ENCODE peak calls at places on chromosomes 13 and 19, in four cellular contexts. One of them, this sample, is unnamed.

GRCh38 chr13:78603240-78603947 is at the start of gene POU4F1:
- DNase-seq in NCI-H2107: peak
- DNase-seq in HS-27A: no peak
- DNase-seq in glutamatergic neuron: peak
- DNase-seq in this sample: peak

GRCh38 chr13:77980592-77980991 is 62.0 kb upstream of the EDNRB start:
- DNase-seq in NCI-H2107: no peak
- DNase-seq in HS-27A: no peak
- DNase-seq in glutamatergic neuron: no peak
- DNase-seq in this sample: no peak

GRCh38 chr13:45298206-45298505 is 42.8 kb downstream of the TPT1 start:
- DNase-seq in NCI-H2107: no peak
- DNase-seq in HS-27A: no peak
- DNase-seq in glutamatergic neuron: no peak
- DNase-seq in this sample: no peak

GRCh38 chr19:38805180-38805579 is 7.6 kb downstream of the LGALS4 start:
- DNase-seq in NCI-H2107: no peak
- DNase-seq in HS-27A: no peak
- DNase-seq in glutamatergic neuron: no peak
- DNase-seq in this sample: no peak

GRCh38 chr13:27139565-27139964 is 32.0 kb downstream of the USP12 start:
- DNase-seq in NCI-H2107: no peak
- DNase-seq in HS-27A: no peak
- DNase-seq in glutamatergic neuron: no peak
- DNase-seq in this sample: no peak

GRCh38 chr13:97440598-97440997 is 6.6 kb downstream of the RAP2A start:
- DNase-seq in NCI-H2107: no peak
- DNase-seq in HS-27A: no peak
- DNase-seq in glutamatergic neuron: no peak
- DNase-seq in this sample: no peak

GRCh38 chr13:46121597-46122163 is 16.8 kb upstream of the CPB2 start:
- DNase-seq in NCI-H2107: no peak
- DNase-seq in HS-27A: no peak
- DNase-seq in glutamatergic neuron: no peak
- DNase-seq in this sample: no peak

GRCh38 chr19:10105241-10106099 is 692 bp upstream of the PPAN start:
- DNase-seq in NCI-H2107: no peak
- DNase-seq in HS-27A: no peak
- DNase-seq in glutamatergic neuron: no peak
- DNase-seq in this sample: no peak

GRCh38 chr19:18708452-18709231 is 25.2 kb downstream of the CRTC1 start:
- DNase-seq in NCI-H2107: peak
- DNase-seq in HS-27A: no peak
- DNase-seq in glutamatergic neuron: no peak
- DNase-seq in this sample: no peak

GRCh38 chr13:34277971-34278370 is 460.0 kb downstream of the RFC3 start:
- DNase-seq in NCI-H2107: no peak
- DNase-seq in HS-27A: no peak
- DNase-seq in glutamatergic neuron: no peak
- DNase-seq in this sample: no peak

GRCh38 chr13:85379433-85379832 is 419.8 kb downstream of the SLITRK6 start:
- DNase-seq in NCI-H2107: no peak
- DNase-seq in HS-27A: no peak
- DNase-seq in glutamatergic neuron: no peak
- DNase-seq in this sample: no peak

GRCh38 chr13:49838989-49839388 is 46.5 kb upstream of the KPNA3 start:
- DNase-seq in NCI-H2107: no peak
- DNase-seq in HS-27A: no peak
- DNase-seq in glutamatergic neuron: no peak
- DNase-seq in this sample: no peak

GRCh38 chr19:5155586-5156210 is 184.9 kb downstream of the PTPRS start:
- DNase-seq in NCI-H2107: no peak
- DNase-seq in HS-27A: no peak
- DNase-seq in glutamatergic neuron: no peak
- DNase-seq in this sample: no peak

GRCh38 chr19:11767633-11768133 is 883 bp downstream of the ZNF441 start:
- DNase-seq in NCI-H2107: no peak
- DNase-seq in HS-27A: no peak
- DNase-seq in glutamatergic neuron: peak
- DNase-seq in this sample: peak

GRCh38 chr13:33758113-33758512 is 59.8 kb upstream of the RFC3 start:
- DNase-seq in NCI-H2107: no peak
- DNase-seq in HS-27A: no peak
- DNase-seq in glutamatergic neuron: no peak
- DNase-seq in this sample: no peak

GRCh38 chr13:76758257-76758656 is 127.9 kb downstream of the KCTD12 start:
- DNase-seq in NCI-H2107: no peak
- DNase-seq in HS-27A: no peak
- DNase-seq in glutamatergic neuron: no peak
- DNase-seq in this sample: no peak

GRCh38 chr19:45451850-45452387 is 15.9 kb upstream of the FOSB start:
- DNase-seq in NCI-H2107: no peak
- DNase-seq in HS-27A: no peak
- DNase-seq in glutamatergic neuron: no peak
- DNase-seq in this sample: no peak

GRCh38 chr13:40549500-40550094 is 116.8 kb downstream of the FOXO1 start:
- DNase-seq in NCI-H2107: no peak
- DNase-seq in HS-27A: no peak
- DNase-seq in glutamatergic neuron: no peak
- DNase-seq in this sample: no peak

GRCh38 chr19:45361608-45362007 is 8.8 kb downstream of the ERCC2 start:
- DNase-seq in NCI-H2107: no peak
- DNase-seq in HS-27A: no peak
- DNase-seq in glutamatergic neuron: no peak
- DNase-seq in this sample: no peak

GRCh38 chr19:2462635-2463421 is 6.1 kb upstream of the LMNB2 start:
- DNase-seq in NCI-H2107: peak
- DNase-seq in HS-27A: no peak
- DNase-seq in glutamatergic neuron: no peak
- DNase-seq in this sample: peak

GRCh38 chr19:52473655-52474350 is 20.4 kb downstream of the ZNF578 start:
- DNase-seq in NCI-H2107: no peak
- DNase-seq in HS-27A: no peak
- DNase-seq in glutamatergic neuron: no peak
- DNase-seq in this sample: no peak

This sample was measured in WERI-Rb-1.